ENCODE peak calls at places on chromosomes 6 and 20, in four cellular contexts. E is spleen, Y is HAP-1, A is heart right ventricle. B is an unnamed sample.

GRCh38 chr20:63312690-63313348 is 19.8 kb downstream of the COL20A1 start:
- DNase-seq in E (peak; percentile 36), Y (no peak), A (peak; percentile 64), B (peak; percentile 90)

GRCh38 chr6:6900566-6901204 is 207.1 kb upstream of the RREB1 start:
- DNase-seq in E (no peak), Y (no peak), A (no peak), B (no peak)

GRCh38 chr6:70707893-70708292 is 40.2 kb downstream of the SMAP1 start:
- DNase-seq in E (no peak), Y (no peak), A (no peak), B (no peak)

GRCh38 chr6:31075528-31075927 is 36.8 kb downstream of the C6orf15 start:
- DNase-seq in E (no peak), Y (no peak), A (no peak), B (no peak)

GRCh38 chr6:17628873-17629272 is 28.8 kb downstream of the FAM8A1 start:
- DNase-seq in E (no peak), Y (no peak), A (no peak), B (no peak)

GRCh38 chr20:25269833-25270170 is 21.9 kb downstream of the PYGB start:
- DNase-seq in E (peak; percentile 58), Y (no peak), A (no peak), B (peak; percentile 7)

GRCh38 chr20:19056909-19057308 is 155.5 kb upstream of the SLC24A3 start:
- DNase-seq in E (no peak), Y (peak; percentile 29), A (no peak), B (no peak)

GRCh38 chr20:5150226-5151076 is 23.6 kb downstream of the CDS2 start:
- DNase-seq in E (no peak), Y (no peak), A (no peak), B (no peak)

GRCh38 chr6:99822741-99823512 is 171.1 kb downstream of the MCHR2 start:
- DNase-seq in E (no peak), Y (peak; percentile 59), A (no peak), B (no peak)

GRCh38 chr20:43325926-43326325 is 131.8 kb upstream of the SRSF6 start:
- DNase-seq in E (no peak), Y (no peak), A (no peak), B (no peak)

GRCh38 chr6:41119508-41119907 is 34.6 kb downstream of the TREML1 start:
- DNase-seq in E (no peak), Y (no peak), A (no peak), B (no peak)

GRCh38 chr6:56713285-56713684 is 70.6 kb upstream of the DST start:
- DNase-seq in E (no peak), Y (no peak), A (no peak), B (peak; percentile 38)

GRCh38 chr6:56718236-56718635 is 75.5 kb upstream of the DST start:
- DNase-seq in E (no peak), Y (no peak), A (no peak), B (no peak)

GRCh38 chr6:56714273-56714672 is 71.6 kb upstream of the DST start:
- DNase-seq in E (no peak), Y (no peak), A (no peak), B (no peak)

GRCh38 chr6:56714982-56715456 is 72.3 kb upstream of the DST start:
- DNase-seq in E (no peak), Y (peak; percentile 50), A (no peak), B (no peak)

GRCh38 chr6:56716229-56716628 is 73.5 kb upstream of the DST start:
- DNase-seq in E (no peak), Y (no peak), A (no peak), B (no peak)
- H3K4me1 ChIP-seq in E (peaks cover 26% of the 10 kb centered on the region), Y (peaks cover 18% of the 10 kb centered on the region), A (peaks cover 41% of the 10 kb centered on the region), B (peaks cover 3% of the 10 kb centered on the region)

DNA sequence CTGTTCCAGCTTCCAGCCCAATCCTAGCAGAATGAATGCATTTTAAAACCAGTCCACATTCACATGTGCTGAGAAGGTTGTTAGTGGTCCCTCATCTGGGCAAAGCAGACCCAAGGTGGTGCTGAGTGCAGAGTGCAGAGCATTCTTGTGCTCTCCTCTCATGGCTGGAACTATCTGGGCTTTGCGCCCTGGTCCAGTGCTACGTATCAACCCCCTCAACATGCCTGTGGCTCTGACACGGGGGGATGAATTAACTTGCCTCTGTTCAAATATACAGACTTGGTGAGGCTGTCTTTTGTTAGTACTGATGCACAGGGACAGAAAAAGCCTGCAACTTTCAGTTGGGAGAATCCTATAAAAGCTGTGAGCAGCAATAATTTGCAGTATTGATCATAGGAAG is 42.5 kb downstream of the PANK2 start:
- DNase-seq in E (no peak), Y (no peak), A (no peak), B (no peak)
- H3K4me1 ChIP-seq in E (peaks cover 80% of the 10 kb centered on the region), Y (no peaks in the 10 kb centered on the region), A (peaks cover 87% of the 10 kb centered on the region), B (peaks cover 25% of the 10 kb centered on the region)

GRCh38 chr6:52573295-52573694 is 3.6 kb downstream of the TRAM2 start:
- DNase-seq in E (no peak), Y (peak; percentile 17), A (no peak), B (no peak)

GRCh38 chr6:52568320-52568719 is 8.5 kb downstream of the TRAM2 start:
- DNase-seq in E (no peak), Y (no peak), A (no peak), B (no peak)

GRCh38 chr6:52572536-52572935 is 4.3 kb downstream of the TRAM2 start:
- DNase-seq in E (no peak), Y (no peak), A (no peak), B (no peak)

GRCh38 chr6:52570291-52570700 is 6.6 kb downstream of the TRAM2 start:
- DNase-seq in E (no peak), Y (peak; percentile 18), A (no peak), B (peak; percentile 74)

DNA sequence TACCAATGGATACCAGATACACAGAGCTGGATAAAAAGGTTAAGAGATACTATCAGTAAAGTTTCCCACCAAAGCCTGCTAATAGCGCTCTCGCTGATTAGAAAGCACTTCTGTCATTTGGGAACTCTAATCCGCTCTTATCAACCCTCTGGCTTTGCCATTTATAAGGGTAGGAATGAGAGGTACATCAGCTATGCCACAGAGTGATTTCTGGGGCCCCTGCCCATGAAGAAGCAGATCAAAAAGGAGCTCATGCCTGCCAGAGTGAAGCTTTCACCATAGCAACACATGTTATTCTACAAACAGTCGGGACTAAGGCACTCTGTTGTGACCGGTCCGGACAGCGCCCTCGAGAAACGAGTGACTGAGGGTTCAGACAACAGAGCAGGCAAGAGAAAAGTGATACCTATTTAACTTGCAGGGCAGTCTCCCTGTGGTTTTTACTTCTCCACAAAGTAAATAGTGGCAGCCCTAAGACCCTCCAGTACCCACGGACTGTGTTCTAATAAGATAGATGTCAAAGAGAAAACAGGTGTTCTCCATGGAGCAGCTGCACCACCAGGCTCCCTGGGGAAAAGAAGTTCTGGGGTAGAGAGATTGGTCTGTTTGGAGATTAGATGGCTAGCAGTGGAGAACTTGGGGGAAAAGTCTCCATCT is 5.6 kb downstream of the TRAM2 start:
- DNase-seq in E (no peak), Y (no peak), A (no peak), B (no peak)
- H3K4me1 ChIP-seq in E (peaks cover 88% of the 10 kb centered on the region), Y (peaks cover 52% of the 10 kb centered on the region), A (peaks cover 93% of the 10 kb centered on the region), B (peaks cover 37% of the 10 kb centered on the region)

GRCh38 chr6:15475872-15476271 is 187.0 kb downstream of the DTNBP1 start:
- DNase-seq in E (no peak), Y (no peak), A (no peak), B (no peak)

GRCh38 chr6:15475261-15475660 is 187.6 kb downstream of the DTNBP1 start:
- DNase-seq in E (no peak), Y (no peak), A (no peak), B (no peak)

GRCh38 chr6:15479761-15480160 is 183.1 kb downstream of the DTNBP1 start:
- DNase-seq in E (no peak), Y (no peak), A (no peak), B (no peak)

GRCh38 chr6:15476631-15477380 is 186.0 kb downstream of the DTNBP1 start:
- DNase-seq in E (no peak), Y (no peak), A (no peak), B (no peak)

GRCh38 chr6:15477746-15478145 is 185.1 kb downstream of the DTNBP1 start:
- DNase-seq in E (no peak), Y (no peak), A (no peak), B (no peak)
- H3K4me1 ChIP-seq in E (peaks cover 75% of the 10 kb centered on the region), Y (no peaks in the 10 kb centered on the region), A (peaks cover 67% of the 10 kb centered on the region), B (peaks cover 11% of the 10 kb centered on the region)